ENCODE peak calls at places on chromosomes 7 and 10, in eight cellular contexts. J is prostate gland, G is HCT116, N is lower leg skin, V is adrenal gland, C is body of pancreas, O is Peyer's patch, A is stomach. Y is an unnamed sample.

GRCh38 chr10:61835069-61835908 is 66.2 kb upstream of the ARID5B start:
- DNase-seq in J (no peak), G (peak; percentile 71), N (no peak), V (peak; percentile 65), C (peak; percentile 45), O (no peak), A (peak; percentile 29), Y (no peak)

GRCh38 chr10:103855424-103855823 is at the start of gene SH3PXD2A:
- DNase-seq in J (peak; percentile 46), G (no peak), N (peak; percentile 85), V (no peak), C (peak; percentile 48), O (peak; percentile 76), A (no peak), Y (no peak)

GRCh38 chr7:66683770-66684123 is 55.1 kb downstream of the KCTD7 start:
- DNase-seq in J (no peak), G (no peak), N (peak; percentile 83), V (peak; percentile 55), C (no peak), O (no peak), A (no peak), Y (no peak)

GRCh38 chr10:75408512-75408881 is 6.9 kb upstream of the ZNF503 start:
- DNase-seq in J (peak; percentile 19), G (no peak), N (no peak), V (no peak), C (peak; percentile 22), O (no peak), A (no peak), Y (no peak)

GRCh38 chr10:62733654-62734293 is 70.7 kb upstream of the ADO start:
- DNase-seq in J (no peak), G (no peak), N (no peak), V (no peak), C (no peak), O (no peak), A (no peak), Y (no peak)

GRCh38 chr10:90286941-90287340 is 570.9 kb downstream of the HTR7 start:
- DNase-seq in J (no peak), G (no peak), N (no peak), V (no peak), C (no peak), O (no peak), A (no peak), Y (no peak)

GRCh38 chr10:63977329-63977923 is 456.2 kb downstream of the REEP3 start:
- DNase-seq in J (no peak), G (peak; percentile 50), N (no peak), V (peak; percentile 55), C (peak; percentile 28), O (no peak), A (no peak), Y (no peak)

GRCh38 chr10:97771055-97771811 is 566 bp downstream of the SFRP5 start:
- DNase-seq in J (no peak), G (no peak), N (no peak), V (no peak), C (peak; percentile 58), O (peak; percentile 61), A (no peak), Y (no peak)

GRCh38 chr10:123354521-123354920 is 200.3 kb downstream of the BUB3 start:
- DNase-seq in J (peak; percentile 18), G (no peak), N (no peak), V (peak; percentile 76), C (no peak), O (no peak), A (no peak), Y (peak; percentile 32)

GRCh38 chr7:53272081-53272480 is 236.6 kb downstream of the POM121L12 start:
- DNase-seq in J (no peak), G (no peak), N (no peak), V (no peak), C (no peak), O (no peak), A (no peak), Y (no peak)

GRCh38 chr10:88743999-88744398 is 15.8 kb upstream of the LIPN start:
- DNase-seq in J (no peak), G (no peak), N (no peak), V (no peak), C (no peak), O (peak; percentile 55), A (no peak), Y (no peak)

GRCh38 chr7:32518534-32519140 is 23.3 kb downstream of the AVL9 start:
- DNase-seq in J (no peak), G (peak; percentile 74), N (no peak), V (no peak), C (no peak), O (no peak), A (no peak), Y (no peak)

GRCh38 chr10:129689681-129690080 is 222.6 kb downstream of the MGMT start:
- DNase-seq in J (peak; percentile 77), G (no peak), N (no peak), V (no peak), C (no peak), O (no peak), A (no peak), Y (no peak)

GRCh38 chr10:126433351-126433750 is 45.1 kb upstream of the ADAM12 start:
- DNase-seq in J (no peak), G (no peak), N (no peak), V (no peak), C (no peak), O (no peak), A (no peak), Y (no peak)

GRCh38 chr10:7950981-7951847 is 103.3 kb upstream of the GATA3 start:
- DNase-seq in J (no peak), G (no peak), N (no peak), V (no peak), C (no peak), O (no peak), A (no peak), Y (no peak)

GRCh38 chr10:75658496-75658895 is 227.1 kb downstream of the LRMDA start:
- DNase-seq in J (no peak), G (no peak), N (no peak), V (no peak), C (no peak), O (no peak), A (no peak), Y (no peak)

GRCh38 chr7:111092406-111093160 is 1.7 kb downstream of the LRRN3 start:
- DNase-seq in J (no peak), G (no peak), N (no peak), V (no peak), C (no peak), O (no peak), A (no peak), Y (no peak)

GRCh38 chr7:66356277-66356721 is 151.2 kb downstream of the TPST1 start:
- DNase-seq in J (no peak), G (peak; percentile 39), N (peak; percentile 53), V (no peak), C (no peak), O (no peak), A (no peak), Y (no peak)

GRCh38 chr10:86820509-86820908 is 64.1 kb downstream of the BMPR1A start:
- DNase-seq in J (no peak), G (no peak), N (no peak), V (no peak), C (no peak), O (no peak), A (no peak), Y (no peak)

GRCh38 chr7:57403601-57404342 is 46.2 kb upstream of the ZNF716 start:
- DNase-seq in J (no peak), G (no peak), N (peak; percentile 67), V (peak; percentile 93), C (no peak), O (no peak), A (no peak), Y (peak; percentile 21)

DNA sequence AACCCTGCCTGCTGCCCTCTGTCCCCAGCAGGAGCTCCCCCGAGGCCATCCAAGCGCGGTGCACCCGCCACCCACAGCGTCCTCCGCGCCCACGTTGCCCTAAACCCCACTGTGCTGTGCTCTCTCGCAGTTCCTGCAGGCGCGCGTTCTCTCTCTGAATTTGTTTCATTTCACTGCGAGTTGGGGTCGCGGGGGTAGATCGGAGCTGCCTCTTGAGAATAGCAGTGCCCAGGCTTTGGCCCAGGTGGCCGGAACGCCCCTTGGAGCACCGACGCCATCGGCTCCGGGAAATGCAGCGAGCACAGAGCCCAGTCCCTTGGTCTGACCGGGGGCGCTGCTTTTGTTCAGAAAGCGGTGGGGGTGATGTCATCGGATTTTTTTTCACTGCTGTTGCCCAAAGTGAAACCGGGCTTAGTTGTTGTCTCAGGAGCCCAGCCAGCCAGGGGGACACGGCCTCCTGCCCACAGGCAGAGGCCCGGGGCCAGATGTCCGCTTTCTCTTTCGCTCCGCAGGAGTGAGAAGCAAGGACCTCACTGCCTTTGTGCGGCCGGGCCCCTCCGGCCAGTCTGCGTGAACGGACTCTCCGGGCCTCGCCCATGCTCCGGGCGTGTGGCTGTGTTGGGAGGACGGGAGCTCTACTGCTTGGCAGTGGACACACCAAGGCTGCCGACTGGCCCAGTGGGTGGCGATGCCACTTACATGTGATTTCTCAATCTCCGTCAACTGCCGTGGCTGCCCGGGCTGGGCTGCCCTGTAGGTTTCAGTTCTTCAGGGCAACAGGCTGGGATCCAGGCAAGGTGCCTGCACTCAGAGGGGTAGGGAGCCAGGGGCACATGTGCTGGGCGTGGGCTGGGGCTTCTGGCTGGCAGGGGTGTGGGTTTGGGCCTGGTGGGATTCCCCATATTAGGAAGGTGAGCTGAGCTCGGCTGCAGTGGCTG is 43.2 kb downstream of the FOXK1 start:
- DNase-seq in J (peak; percentile 84), G (no peak), N (peak; percentile 93), V (peak; percentile 93), C (peak; percentile 73), O (peak; percentile 64), A (peak; percentile 83), Y (peak; percentile 69)
- TF ChIP-seq POLR2A in J (peak; percentile 46), G (no peak), N (no peak), V (peak; percentile 59), C (peak; percentile 73), O (no peak), A (no peak), Y (peak; percentile 35)

GRCh38 chr10:79088176-79088575 is 19.4 kb downstream of the ZMIZ1 start:
- DNase-seq in J (peak; percentile 88), G (no peak), N (no peak), V (no peak), C (peak; percentile 91), O (no peak), A (peak; percentile 91), Y (peak; percentile 52)
- TF ChIP-seq POLR2A in J (peak; percentile 64), G (no peak), N (no peak), V (no peak), C (peak; percentile 32), O (no peak), A (no peak), Y (no peak)

GRCh38 chr10:132337019-132337418 is 5.0 kb downstream of the LRRC27 start:
- DNase-seq in J (no peak), G (no peak), N (no peak), V (no peak), C (no peak), O (peak; percentile 63), A (peak; percentile 37), Y (no peak)
- TF ChIP-seq POLR2A in J (no peak), G (no peak), N (no peak), V (no peak), C (no peak), O (no peak), A (no peak), Y (no peak)

DNA sequence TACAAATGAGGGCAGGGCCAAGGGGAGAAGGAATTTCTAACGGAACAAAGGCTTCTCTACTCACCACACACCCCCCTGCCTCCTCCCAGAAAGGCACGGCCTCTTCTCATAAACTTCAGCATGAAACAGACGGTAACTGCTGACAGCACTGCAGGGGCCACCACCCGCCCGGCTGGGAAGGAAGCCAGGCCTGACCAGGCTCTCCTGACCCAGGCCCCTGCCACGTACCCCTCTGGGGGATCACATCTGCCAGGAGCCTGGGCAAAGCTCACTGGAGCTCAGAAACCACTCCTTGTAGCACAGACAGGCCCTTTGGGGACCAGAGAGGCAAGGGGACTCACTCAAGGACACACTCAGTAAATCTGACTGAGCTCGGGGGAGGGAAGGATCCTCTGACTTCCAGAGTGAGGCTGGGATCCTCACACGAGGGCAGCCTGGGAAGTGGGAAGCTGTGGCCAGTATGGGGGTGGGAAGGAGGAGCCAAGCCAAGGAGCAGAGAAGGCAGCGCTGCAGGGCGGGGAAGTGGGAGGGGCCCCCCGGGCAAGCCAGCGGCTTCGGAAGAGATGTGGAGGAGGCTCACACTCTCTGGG is 46.1 kb downstream of the ZCCHC24 start:
- DNase-seq in J (peak; percentile 68), G (no peak), N (peak; percentile 97), V (peak; percentile 88), C (peak; percentile 66), O (peak; percentile 69), A (peak; percentile 81), Y (peak; percentile 54)
- TF ChIP-seq POLR2A in J (no peak), G (no peak), N (no peak), V (no peak), C (no peak), O (no peak), A (no peak), Y (no peak)

Y was measured in breast epithelium.